ENCODE peak calls at places on chromosomes 11 and 22, in seven cellular contexts. U is astrocyte of the spinal cord, C is fibroblast of mammary gland, V is HFF-Myc, Z is pancreas, K is dorsolateral prefrontal cortex, P is adrenal gland. M is an unnamed sample.

GRCh38 chr22:38697055-38697980 is 3.4 kb downstream of the JOSD1 start:
- DNase-seq in V (no peak), P (no peak), U (peak), C (peak), Z (no peak), K (no peak), M (peak)

GRCh38 chr11:96002339-96002738 is 78.4 kb upstream of the MTMR2 start:
- DNase-seq in V (no peak), K (no peak), P (no peak), U (no peak), C (peak), Z (no peak), M (no peak)

GRCh38 chr11:70420008-70420464 is 21.7 kb downstream of the CTTN start:
- DNase-seq in K (no peak), C (peak), V (no peak), U (peak), Z (no peak), P (no peak), M (peak)

GRCh38 chr22:46866591-46866990 is 104.1 kb downstream of the TBC1D22A start:
- DNase-seq in K (no peak), U (peak), V (no peak), C (peak), Z (no peak), P (no peak), M (peak)

GRCh38 chr11:17014321-17014773 is at the start of gene PLEKHA7:
- DNase-seq in V (no peak), C (no peak), Z (no peak), K (no peak), P (no peak), U (no peak), M (no peak)

GRCh38 chr11:21909145-21909544 is 283.7 kb upstream of the ANO5 start:
- DNase-seq in P (no peak), U (no peak), Z (no peak), K (no peak), C (no peak), V (no peak), M (no peak)

GRCh38 chr22:33823552-33823951 is 96.7 kb downstream of the LARGE1 start:
- DNase-seq in U (peak), K (no peak), C (no peak), V (no peak), P (peak), Z (no peak), M (no peak)

GRCh38 chr11:71453911-71454304 is 905 bp downstream of the NADSYN1 start:
- DNase-seq in U (no peak), C (no peak), V (no peak), Z (no peak), P (no peak), K (no peak), M (no peak)

GRCh38 chr11:10669258-10670033 is 24.1 kb downstream of the IRAG1 start:
- DNase-seq in V (peak), U (peak), P (peak), K (no peak), Z (no peak), C (peak), M (peak)

GRCh38 chr11:86172894-86173293 is 71.7 kb upstream of the EED start:
- DNase-seq in K (no peak), V (no peak), Z (no peak), P (no peak), U (peak), C (no peak), M (peak)

GRCh38 chr11:117220999-117221774 is 10.7 kb downstream of the PCSK7 start:
- DNase-seq in K (no peak), U (no peak), Z (no peak), V (no peak), P (no peak), C (peak), M (peak)

GRCh38 chr22:17120711-17121234 is 387 bp downstream of the TMEM121B start:
- DNase-seq in P (no peak), C (no peak), Z (no peak), V (no peak), U (no peak), K (peak), M (no peak)

GRCh38 chr22:25970996-25971811 is 198.1 kb upstream of the SEZ6L start:
- DNase-seq in U (no peak), K (no peak), V (no peak), Z (no peak), P (no peak), C (no peak), M (no peak)

GRCh38 chr22:17917490-17917983 is 106.8 kb downstream of the MICAL3 start:
- DNase-seq in V (no peak), U (no peak), C (no peak), K (no peak), Z (no peak), P (no peak), M (no peak)

GRCh38 chr11:113957016-113957415 is 17.9 kb upstream of the HTR3A start:
- DNase-seq in K (no peak), P (no peak), Z (no peak), V (no peak), C (no peak), U (no peak), M (no peak)

GRCh38 chr11:11966826-11967668 is 41.4 kb downstream of the DKK3 start:
- DNase-seq in V (no peak), U (no peak), K (peak), C (peak), P (peak), Z (peak), M (peak)

GRCh38 chr11:71564430-71564829 is 933 bp upstream of the KRTAP5-10 start:
- DNase-seq in P (no peak), Z (no peak), C (no peak), V (no peak), K (no peak), U (no peak), M (no peak)

GRCh38 chr22:31243339-31244043 is 31.4 kb downstream of the LIMK2 start:
- DNase-seq in C (no peak), Z (no peak), K (no peak), U (peak), P (no peak), V (no peak), M (peak)

GRCh38 chr11:31725176-31725575 is 85.9 kb downstream of the PAX6 start:
- DNase-seq in C (peak), V (no peak), P (no peak), Z (no peak), K (no peak), U (peak), M (peak)

GRCh38 chr22:43163241-43163795 is 12.0 kb downstream of the TSPO start:
- DNase-seq in P (peak), V (no peak), C (no peak), U (no peak), K (no peak), Z (no peak), M (no peak)

GRCh38 chr11:118074091-118074685 is 2.7 kb upstream of the TMPRSS4 start:
- DNase-seq in P (no peak), Z (no peak), U (no peak), V (no peak), C (no peak), K (no peak), M (no peak)

GRCh38 chr11:108221981-108222685 is at the start of gene NPAT:
- DNase-seq in Z (no peak), C (no peak), P (no peak), V (no peak), K (no peak), U (peak), M (no peak)

GRCh38 chr22:30968015-30968923 is at the start of gene MORC2:
- DNase-seq in V (no peak), P (no peak), U (peak), C (no peak), K (no peak), Z (peak), M (peak)

GRCh38 chr22:35629406-35630234 is 12.5 kb upstream of the MB start:
- DNase-seq in C (peak), P (peak), V (peak), Z (peak), U (peak), K (no peak), M (peak)

GRCh38 chr11:25615841-25616240 is 716.1 kb upstream of the ANO3 start:
- DNase-seq in P (no peak), U (no peak), K (no peak), V (no peak), C (no peak), Z (no peak), M (no peak)

GRCh38 chr22:22168190-22168940 is 76.2 kb upstream of the VPREB1 start:
- DNase-seq in Z (no peak), V (no peak), P (no peak), U (peak), C (peak), K (no peak), M (peak)

GRCh38 chr22:37314315-37315046 is 32.2 kb downstream of the CYTH4 start:
- DNase-seq in U (no peak), C (no peak), V (no peak), P (no peak), Z (no peak), K (no peak), M (no peak)

GRCh38 chr11:66386171-66387069 is 14.9 kb upstream of the SLC29A2 start:
- DNase-seq in V (peak), C (peak), K (peak), Z (peak), P (peak), U (peak), M (peak)

GRCh38 chr22:27605390-27605789 is 196.2 kb downstream of the MN1 start:
- DNase-seq in C (no peak), V (no peak), U (no peak), P (no peak), Z (no peak), K (no peak), M (no peak)

GRCh38 chr11:32562839-32563599 is 20.6 kb upstream of the EIF3M start:
- DNase-seq in Z (no peak), K (no peak), P (no peak), U (no peak), C (no peak), V (no peak), M (peak)

GRCh38 chr11:75802022-75802912 is 12.7 kb upstream of the UVRAG start:
- DNase-seq in Z (no peak), P (peak), V (no peak), C (no peak), U (no peak), K (no peak), M (no peak)

GRCh38 chr11:122271167-122271566 is 155.2 kb upstream of the BLID start:
- DNase-seq in V (no peak), K (no peak), U (no peak), C (no peak), P (no peak), Z (peak), M (no peak)

GRCh38 chr11:2142762-2143202 is 3.6 kb upstream of the IGF2 start:
- DNase-seq in V (no peak), P (no peak), K (no peak), C (peak), Z (no peak), U (no peak), M (peak)

GRCh38 chr11:44763111-44763820 is 36.5 kb downstream of the TSPAN18 start:
- DNase-seq in P (no peak), Z (no peak), V (no peak), U (no peak), K (no peak), C (no peak), M (peak)

GRCh38 chr11:117328414-117329010 is 858 bp downstream of the CEP164 start:
- DNase-seq in Z (no peak), U (peak), C (peak), V (no peak), K (no peak), P (no peak), M (peak)

DNA sequence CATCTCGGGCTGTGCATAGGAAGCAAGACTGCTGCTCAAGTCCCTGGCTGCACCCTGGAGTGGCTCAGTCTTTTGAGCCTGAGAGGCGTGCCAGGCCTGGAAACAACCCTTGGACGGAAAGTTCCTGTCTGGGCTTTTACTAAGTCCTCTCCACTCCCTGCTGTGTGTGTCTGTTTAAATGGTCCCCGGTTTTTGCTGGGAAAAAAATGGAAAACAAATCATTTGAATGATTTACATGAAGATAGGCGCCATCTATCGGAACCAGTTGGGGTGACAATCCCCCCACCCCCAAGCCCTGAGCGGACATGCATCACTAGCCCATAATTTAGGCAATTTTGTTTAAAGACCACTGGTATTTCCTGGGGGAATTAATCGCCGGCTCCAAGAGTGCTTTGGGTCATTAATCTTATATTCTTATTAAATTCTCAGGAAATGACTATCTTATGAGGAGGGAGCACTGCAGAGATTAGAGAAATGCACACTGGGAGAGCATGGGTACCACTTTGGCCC is 2.7 kb upstream of the GAB2 start:
- DNase-seq in P (peak), C (peak), U (peak), V (no peak), K (peak), Z (peak), M (peak)
- H3K4me3 ChIP-seq in P (peak), C (peak), U (no peak), V (no peak), K (peak), Z (no peak), M (peak)

GRCh38 chr22:40463727-40464126 is 93.3 kb downstream of the SGSM3 start:
- DNase-seq in Z (no peak), P (no peak), V (no peak), C (no peak), U (no peak), K (no peak), M (no peak)

GRCh38 chr22:40462195-40462988 is 92.0 kb downstream of the SGSM3 start:
- DNase-seq in K (no peak), U (no peak), P (no peak), Z (no peak), C (no peak), V (no peak), M (no peak)

GRCh38 chr22:40469181-40469580 is 98.8 kb downstream of the SGSM3 start:
- DNase-seq in V (no peak), U (no peak), K (no peak), P (no peak), C (no peak), Z (no peak), M (no peak)

GRCh38 chr22:40463017-40463631 is 92.7 kb downstream of the SGSM3 start:
- DNase-seq in P (no peak), U (no peak), V (no peak), K (no peak), C (no peak), Z (no peak), M (no peak)

GRCh38 chr22:40466976-40467375 is 96.6 kb downstream of the SGSM3 start:
- DNase-seq in C (no peak), V (no peak), P (no peak), Z (no peak), U (no peak), K (no peak), M (no peak)
- TF ChIP-seq CTCF in C (no peak), V (no peak), P (no peak), Z (no peak), U (no peak), K (no peak), M (no peak)

DNA sequence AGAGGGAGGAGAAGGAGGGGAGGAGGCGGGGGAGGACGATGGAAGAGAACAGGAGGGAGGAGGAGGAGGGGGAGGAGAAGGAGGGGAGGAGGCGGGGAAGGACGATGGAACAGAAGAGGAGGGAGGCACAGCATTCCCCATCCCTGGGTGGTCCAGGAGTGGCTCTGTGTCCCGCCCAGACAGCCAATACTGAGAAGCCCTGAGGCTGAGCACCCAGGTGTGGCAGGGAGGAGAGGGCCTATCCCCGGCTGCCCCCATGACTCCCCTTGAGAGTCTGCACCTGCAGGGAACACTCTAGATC is 717 bp downstream of the MRGPRE start:
- DNase-seq in P (no peak), U (no peak), K (no peak), V (no peak), C (no peak), Z (no peak), M (no peak)
- H3K4me3 ChIP-seq in P (no peak), U (no peak), K (no peak), V (no peak), C (no peak), Z (no peak), M (no peak)

GRCh38 chr11:125258626-125259025 is 94.1 kb downstream of the PKNOX2 start:
- DNase-seq in Z (no peak), P (no peak), C (no peak), K (no peak), V (no peak), U (no peak), M (no peak)
- TF ChIP-seq CTCF in Z (no peak), P (no peak), C (no peak), K (no peak), V (no peak), U (no peak), M (no peak)

M was measured in fibroblast of the aortic adventitia.